ENCODE peak calls at places on chromosomes 6 and 20, in four cellular contexts. A, W, C and X are unnamed samples.

GRCh38 chr6:132713355-132714134 is at the start of gene VNN1:
- DNase-seq in W (no peak), C (no peak), A (no peak), X (no peak)

GRCh38 chr6:14910692-14911547 is 334.9 kb upstream of the JARID2 start:
- DNase-seq in C (peak), A (peak), W (no peak), X (no peak)

GRCh38 chr6:134398453-134398852 is 80.5 kb upstream of the SGK1 start:
- DNase-seq in A (no peak), W (no peak), C (no peak), X (no peak)

GRCh38 chr6:153237670-153238069 is 106.6 kb upstream of the RGS17 start:
- DNase-seq in A (no peak), W (no peak), C (no peak), X (no peak)

GRCh38 chr20:16974855-16975162 is 226.7 kb downstream of the OTOR start:
- DNase-seq in W (no peak), C (no peak), A (no peak), X (no peak)

GRCh38 chr20:50788045-50788867 is 6.6 kb upstream of the BCAS4 start:
- DNase-seq in C (no peak), A (peak), W (peak), X (peak)

GRCh38 chr6:105374010-105374420 is 28.9 kb downstream of the PREP start:
- DNase-seq in A (no peak), W (no peak), C (no peak), X (peak)

GRCh38 chr6:170188571-170189001 is 102.3 kb downstream of the DLL1 start:
- DNase-seq in C (no peak), W (no peak), A (no peak), X (no peak)

GRCh38 chr6:149140137-149140909 is 177.2 kb upstream of the TAB2 start:
- DNase-seq in W (no peak), A (no peak), C (no peak), X (no peak)

GRCh38 chr6:73516712-73517489 is 3.9 kb downstream of the EEF1A1 start:
- DNase-seq in C (no peak), W (no peak), A (peak), X (peak)

GRCh38 chr20:17226410-17227198 is at the start of gene PCSK2:
- DNase-seq in A (peak), C (peak), W (peak), X (peak)

GRCh38 chr6:81753709-81754678 is 1.5 kb upstream of the TENT5A start:
- DNase-seq in A (peak), W (peak), C (peak), X (peak)
- H3K4me3 ChIP-seq in A (peak), W (peak), C (peak), X (peak)

GRCh38 chr6:78436335-78436734 is 431.0 kb upstream of the IRAK1BP1 start:
- DNase-seq in C (no peak), W (peak), A (peak), X (peak)
- TF ChIP-seq CTCF in C (no peak), W (peak), A (peak), X (peak)

GRCh38 chr6:88163576-88163975 is 2.6 kb downstream of the CNR1 start:
- DNase-seq in C (no peak), W (no peak), A (no peak), X (no peak)
- H3K4me3 ChIP-seq in C (no peak), W (no peak), A (no peak), X (no peak)

GRCh38 chr20:23061713-23062561 is 12.5 kb upstream of the THBD start:
- DNase-seq in A (peak), W (peak), C (no peak), X (peak)
- TF ChIP-seq CTCF in A (peak), W (peak), C (peak), X (peak)

DNA sequence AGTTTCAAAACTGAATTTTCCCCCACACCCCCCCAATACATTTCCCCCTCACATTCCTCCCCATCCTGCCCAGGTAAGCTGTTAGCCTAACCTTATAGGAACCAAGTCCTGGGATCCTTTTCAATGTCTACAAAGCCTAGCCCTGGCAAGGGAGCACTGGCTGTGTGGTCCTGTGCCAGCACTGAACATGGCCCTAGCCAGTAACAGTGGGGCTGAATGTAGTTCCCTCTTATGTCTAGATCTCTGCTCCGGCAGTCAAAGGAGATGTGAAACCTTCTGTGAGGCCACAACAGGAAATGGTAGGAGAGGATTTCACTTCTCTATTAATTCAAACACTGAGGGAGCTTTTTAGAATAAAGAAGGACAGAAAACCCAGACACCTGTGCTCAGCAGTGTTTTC is 3.4 kb upstream of the HLA-DMB start:
- DNase-seq in W (no peak), A (no peak), C (no peak), X (no peak)
- H3K4me3 ChIP-seq in W (no peak), A (no peak), C (peak), X (no peak)